ENCODE peak calls at places on chromosome 18, in ten cellular contexts. H is NCI-H2081; L is spleen; M is activated naive CD8-positive, alpha-beta T cell treated with anti-CD3 and anti-CD28 coated beads, Interleukin-2, amount 10 ng/mL, durations not matched to agents 7 days and 5 days; N is body of pancreas; O is foreskin fibroblast; B is AG08396; F is T-cell; R is astrocyte of the spinal cord; D is skeletal muscle cell. X is an unnamed sample.

GRCh38 chr18:26657618-26658581 is 109.5 kb upstream of the KCTD1 start:
- DNase-seq in H (peak; percentile 61), L (no peak), M (no peak), N (no peak), O (peak; percentile 20), B (no peak), F (no peak), R (no peak), D (no peak), X (no peak)

GRCh38 chr18:79803611-79804051 is 5.9 kb downstream of the KCNG2 start:
- DNase-seq in H (no peak), L (peak; percentile 64), M (no peak), N (no peak), O (no peak), B (no peak), F (no peak), R (no peak), D (no peak), X (no peak)

GRCh38 chr18:56168049-56168781 is 470.2 kb downstream of the TXNL1 start:
- DNase-seq in H (no peak), L (peak; percentile 78), M (no peak), N (peak; percentile 52), O (peak; percentile 70), B (peak; percentile 26), F (no peak), R (peak; percentile 82), D (no peak), X (peak; percentile 58)

GRCh38 chr18:48186084-48186798 is 222.9 kb downstream of the ZBTB7C start:
- DNase-seq in H (no peak), L (no peak), M (no peak), N (no peak), O (no peak), B (no peak), F (no peak), R (no peak), D (no peak), X (no peak)

GRCh38 chr18:3448845-3449701 is 899 bp upstream of the TGIF1 start:
- DNase-seq in H (peak; percentile 77), L (peak; percentile 96), M (peak; percentile 76), N (peak; percentile 81), O (peak; percentile 98), B (peak; percentile 62), F (peak; percentile 73), R (peak; percentile 83), D (peak; percentile 89), X (peak; percentile 69)

GRCh38 chr18:59540819-59541218 is 156.4 kb downstream of the CCBE1 start:
- DNase-seq in H (no peak), L (no peak), M (no peak), N (no peak), O (peak; percentile 74), B (no peak), F (no peak), R (peak; percentile 20), D (peak; percentile 85), X (no peak)

GRCh38 chr18:8800445-8800844 is 95.1 kb downstream of the MTCL1 start:
- DNase-seq in H (no peak), L (no peak), M (no peak), N (peak; percentile 58), O (peak; percentile 95), B (peak; percentile 84), F (no peak), R (peak; percentile 96), D (peak; percentile 97), X (peak; percentile 99)

GRCh38 chr18:51603111-51603510 is 405.6 kb upstream of the MEX3C start:
- DNase-seq in H (no peak), L (no peak), M (no peak), N (no peak), O (no peak), B (no peak), F (no peak), R (no peak), D (no peak), X (no peak)

GRCh38 chr18:68733693-68734092 is 18.8 kb upstream of the TMX3 start:
- DNase-seq in H (no peak), L (no peak), M (no peak), N (no peak), O (peak; percentile 29), B (no peak), F (no peak), R (peak; percentile 24), D (no peak), X (no peak)

GRCh38 chr18:25876334-25876979 is 214.0 kb downstream of the SS18 start:
- DNase-seq in H (peak; percentile 72), L (no peak), M (no peak), N (no peak), O (peak; percentile 23), B (no peak), F (no peak), R (no peak), D (no peak), X (no peak)

GRCh38 chr18:3426074-3426473 is 23.9 kb upstream of the TGIF1 start:
- DNase-seq in H (no peak), L (no peak), M (no peak), N (no peak), O (no peak), B (no peak), F (no peak), R (no peak), D (no peak), X (no peak)

GRCh38 chr18:34493566-34494358 is 216.3 kb upstream of the DTNA start:
- DNase-seq in H (peak; percentile 66), L (peak; percentile 60), M (peak; percentile 30), N (peak; percentile 79), O (peak; percentile 56), B (peak; percentile 52), F (no peak), R (peak; percentile 15), D (no peak), X (no peak)

GRCh38 chr18:55272510-55273243 is 313.4 kb upstream of the CCDC68 start:
- DNase-seq in H (no peak), L (no peak), M (no peak), N (no peak), O (peak; percentile 81), B (peak; percentile 28), F (no peak), R (peak; percentile 35), D (no peak), X (no peak)

GRCh38 chr18:78480531-78481054 is 499.0 kb upstream of the SALL3 start:
- DNase-seq in H (no peak), L (no peak), M (no peak), N (no peak), O (no peak), B (no peak), F (no peak), R (no peak), D (no peak), X (no peak)

GRCh38 chr18:62857278-62857976 is 142.1 kb downstream of the PHLPP1 start:
- DNase-seq in H (no peak), L (no peak), M (no peak), N (no peak), O (no peak), B (no peak), F (no peak), R (no peak), D (no peak), X (no peak)

GRCh38 chr18:61637319-61637718 is 255.5 kb downstream of the RNF152 start:
- DNase-seq in H (peak; percentile 60), L (no peak), M (no peak), N (peak; percentile 75), O (no peak), B (no peak), F (no peak), R (no peak), D (no peak), X (no peak)

GRCh38 chr18:37575646-37576045 is 10.0 kb upstream of the CELF4 start:
- DNase-seq in H (peak; percentile 50), L (no peak), M (no peak), N (no peak), O (no peak), B (no peak), F (no peak), R (no peak), D (no peak), X (no peak)

GRCh38 chr18:44298566-44298965 is 382.1 kb upstream of the SETBP1 start:
- DNase-seq in H (no peak), L (no peak), M (no peak), N (no peak), O (peak; percentile 4), B (no peak), F (no peak), R (no peak), D (no peak), X (no peak)

GRCh38 chr18:21359746-21360145 is 117.7 kb downstream of the GREB1L start:
- DNase-seq in H (no peak), L (no peak), M (no peak), N (no peak), O (no peak), B (no peak), F (no peak), R (no peak), D (no peak), X (no peak)

GRCh38 chr18:3463052-3463451 is 13.1 kb downstream of the TGIF1 start:
- DNase-seq in H (no peak), L (no peak), M (no peak), N (no peak), O (peak; percentile 79), B (no peak), F (no peak), R (peak; percentile 68), D (no peak), X (no peak)

GRCh38 chr18:957829-958228 is 53.2 kb downstream of the ADCYAP1 start:
- DNase-seq in H (no peak), L (no peak), M (no peak), N (no peak), O (no peak), B (no peak), F (no peak), R (no peak), D (no peak), X (no peak)

GRCh38 chr18:42131044-42131939 is 176.3 kb downstream of the PIK3C3 start:
- DNase-seq in H (peak; percentile 59), L (peak; percentile 28), M (no peak), N (peak; percentile 42), O (no peak), B (no peak), F (no peak), R (no peak), D (no peak), X (no peak)

GRCh38 chr18:3037423-3037915 is 24.5 kb upstream of the LPIN2 start:
- DNase-seq in H (peak; percentile 37), L (no peak), M (no peak), N (peak; percentile 39), O (peak; percentile 80), B (peak; percentile 77), F (no peak), R (peak; percentile 42), D (peak; percentile 45), X (peak; percentile 84)

GRCh38 chr18:13369756-13370510 is 151.4 kb downstream of the LDLRAD4 start:
- DNase-seq in H (no peak), L (no peak), M (no peak), N (no peak), O (no peak), B (no peak), F (no peak), R (peak; percentile 49), D (no peak), X (no peak)

X was measured in retinal pigment epithelial cell.